ENCODE peak calls at places on chromosomes 6 and 20, in six cellular contexts. S, V, F, Y, U and D are unnamed samples.

GRCh38 chr6:19297880-19298279 is 539.3 kb upstream of the ID4 start:
- DNase-seq in V (no peak), F (no peak), S (peak), U (no peak), Y (no peak), D (peak)

GRCh38 chr20:53890434-53891305 is 179.7 kb downstream of the BCAS1 start:
- DNase-seq in S (no peak), F (no peak), Y (no peak), V (no peak), U (no peak), D (no peak)

GRCh38 chr20:10922941-10923340 is 249.1 kb upstream of the JAG1 start:
- DNase-seq in U (no peak), F (no peak), V (no peak), Y (no peak), S (no peak), D (peak)

GRCh38 chr6:82511546-82511945 is 147.9 kb downstream of the TPBG start:
- DNase-seq in S (no peak), F (no peak), U (no peak), V (no peak), Y (no peak), D (no peak)

GRCh38 chr20:55676097-55676496 is 329.2 kb downstream of the CBLN4 start:
- DNase-seq in F (no peak), S (no peak), V (no peak), U (no peak), Y (no peak), D (no peak)

GRCh38 chr6:15715851-15716250 is 53.0 kb upstream of the DTNBP1 start:
- DNase-seq in S (no peak), Y (no peak), U (no peak), V (no peak), F (no peak), D (no peak)

GRCh38 chr20:818001-818664 is 15.4 kb upstream of the FAM110A start:
- DNase-seq in U (no peak), V (no peak), F (peak), S (no peak), Y (no peak), D (no peak)

GRCh38 chr6:113586413-113586812 is 270.7 kb upstream of the MARCKS start:
- DNase-seq in S (no peak), Y (no peak), F (no peak), U (no peak), V (no peak), D (peak)

GRCh38 chr20:17902531-17903083 is 66.0 kb downstream of the SNX5 start:
- DNase-seq in F (no peak), S (no peak), V (no peak), Y (no peak), U (no peak), D (no peak)

GRCh38 chr6:84688187-84688878 is 76.1 kb downstream of the TBX18 start:
- DNase-seq in U (no peak), S (no peak), Y (no peak), F (no peak), V (no peak), D (peak)

GRCh38 chr6:107408714-107409113 is 50.6 kb downstream of the PDSS2 start:
- DNase-seq in V (no peak), Y (no peak), F (no peak), S (no peak), U (no peak), D (no peak)

GRCh38 chr6:84453499-84453898 is 226.1 kb upstream of the CEP162 start:
- DNase-seq in F (no peak), U (no peak), S (no peak), Y (no peak), V (no peak), D (no peak)

GRCh38 chr6:70073637-70074036 is 207.3 kb downstream of the COL19A1 start:
- DNase-seq in S (no peak), F (no peak), U (no peak), V (no peak), Y (no peak), D (no peak)

GRCh38 chr6:126041516-126042447 is 55.4 kb downstream of the TRMT11 start:
- DNase-seq in S (no peak), F (no peak), V (no peak), U (no peak), Y (no peak), D (no peak)

GRCh38 chr6:133097208-133097607 is 143.9 kb upstream of the EYA4 start:
- DNase-seq in Y (no peak), F (no peak), S (no peak), U (no peak), V (no peak), D (no peak)

GRCh38 chr6:57267586-57268293 is 45.6 kb upstream of the RAB23 start:
- DNase-seq in V (no peak), Y (no peak), F (peak), S (peak), U (no peak), D (peak)

GRCh38 chr6:11770546-11771466 is 7.8 kb downstream of the ADTRP start:
- DNase-seq in S (peak), V (peak), Y (peak), U (no peak), F (peak), D (peak)

GRCh38 chr20:48397689-48398005 is 430.2 kb downstream of the PREX1 start:
- DNase-seq in F (no peak), V (no peak), S (no peak), Y (no peak), U (no peak), D (no peak)

GRCh38 chr6:37835923-37836322 is 16.4 kb downstream of the ZFAND3 start:
- DNase-seq in U (no peak), V (no peak), Y (no peak), F (no peak), S (no peak), D (no peak)

GRCh38 chr6:63644668-63645326 is 9.2 kb downstream of the PHF3 start:
- DNase-seq in Y (no peak), U (no peak), S (no peak), F (no peak), V (no peak), D (no peak)

GRCh38 chr20:17395729-17396128 is 135.4 kb downstream of the BFSP1 start:
- DNase-seq in S (no peak), V (no peak), F (no peak), Y (no peak), U (no peak), D (no peak)

GRCh38 chr6:143490244-143490643 is 21.3 kb downstream of the FUCA2 start:
- DNase-seq in V (no peak), F (no peak), Y (no peak), S (no peak), U (no peak), D (no peak)
- H3K27ac ChIP-seq in V (no peak), F (no peak), Y (no peak), S (no peak), U (no peak), D (no peak)

GRCh38 chr6:41466437-41466990 is 79.7 kb upstream of the FOXP4 start:
- DNase-seq in S (no peak), F (no peak), Y (no peak), V (no peak), U (no peak), D (peak)
- H3K27ac ChIP-seq in S (no peak), F (no peak), Y (no peak), V (no peak), U (no peak), D (no peak)

DNA sequence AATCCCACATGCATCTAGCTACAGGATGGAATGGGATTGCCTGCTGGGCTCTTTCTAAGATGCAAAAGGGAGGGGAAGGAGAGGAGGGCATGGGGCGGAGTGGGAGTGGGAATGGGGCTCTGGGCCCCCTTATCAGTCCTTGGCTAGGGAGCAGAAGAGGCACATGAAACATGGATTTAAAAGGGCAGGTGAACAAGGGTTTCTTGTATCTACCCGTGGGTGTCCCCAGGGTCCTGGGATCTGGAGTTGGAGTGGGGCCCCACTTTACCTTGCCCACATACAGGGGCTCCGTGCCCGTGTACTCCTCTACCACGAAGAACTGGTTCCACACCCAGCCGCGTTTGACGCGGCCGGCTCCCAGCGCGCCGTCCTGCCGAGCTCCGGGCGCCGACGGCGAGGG is 57.5 kb downstream of the CDH22 start:
- DNase-seq in S (no peak), V (no peak), F (no peak), Y (no peak), U (no peak), D (no peak)
- H3K27ac ChIP-seq in S (no peak), V (no peak), F (no peak), Y (no peak), U (no peak), D (no peak)

DNA sequence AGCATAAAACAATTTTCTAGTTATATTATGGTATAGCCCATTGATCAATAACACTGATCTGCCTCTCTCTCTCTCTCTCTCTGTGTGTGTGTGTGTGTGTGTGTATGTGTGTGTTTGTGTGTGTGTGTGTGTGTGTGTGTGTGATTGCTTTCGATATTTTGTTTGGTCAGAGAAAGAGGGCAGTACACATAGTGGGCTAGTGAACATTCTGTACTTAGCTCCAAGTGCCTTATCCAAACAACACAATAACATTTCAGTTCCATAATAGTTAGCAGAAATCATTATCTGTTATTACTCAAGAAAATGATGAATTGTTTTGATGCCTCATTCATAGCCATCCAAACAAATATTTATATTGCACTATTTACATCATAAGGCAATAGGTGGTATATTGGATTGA is 979.1 kb upstream of the CITED2 start:
- DNase-seq in Y (no peak), S (no peak), V (no peak), F (no peak), U (no peak), D (no peak)
- H3K27ac ChIP-seq in Y (no peak), S (no peak), V (no peak), F (no peak), U (no peak), D (no peak)

GRCh38 chr20:63041776-63042175 is 35.0 kb upstream of the BHLHE23 start:
- DNase-seq in F (no peak), S (no peak), U (no peak), V (no peak), Y (no peak), D (no peak)
- H3K27ac ChIP-seq in F (no peak), S (no peak), U (no peak), V (no peak), Y (no peak), D (no peak)

GRCh38 chr20:61822396-61822795 is 243.3 kb downstream of the TAF4 start:
- DNase-seq in Y (no peak), S (no peak), V (peak), U (no peak), F (no peak), D (no peak)
- H3K27ac ChIP-seq in Y (no peak), S (no peak), V (no peak), U (no peak), F (no peak), D (no peak)

DNA sequence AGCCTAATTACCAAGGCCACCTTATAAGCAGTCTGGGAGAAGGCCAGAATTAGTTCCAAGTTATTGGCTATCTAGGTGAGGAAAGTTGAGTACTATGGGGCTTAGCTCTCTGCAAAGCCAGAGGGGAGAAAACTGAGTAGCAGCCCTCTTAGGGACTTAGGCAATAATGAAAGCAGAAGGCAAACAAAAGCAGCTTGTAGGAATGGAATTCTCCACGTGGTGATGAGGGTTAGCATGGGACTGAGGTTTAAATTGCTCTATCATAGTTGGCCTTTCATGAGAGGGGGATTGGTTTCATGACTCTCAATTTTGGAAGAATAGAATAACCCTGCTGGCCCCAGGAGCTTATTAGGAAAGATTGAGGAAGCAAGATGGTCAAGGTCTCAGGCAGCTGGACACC is 7.0 kb upstream of the UBE2J1 start:
- DNase-seq in Y (no peak), U (no peak), V (no peak), S (peak), F (no peak), D (no peak)
- H3K27ac ChIP-seq in Y (no peak), U (no peak), V (no peak), S (no peak), F (no peak), D (no peak)

GRCh38 chr6:25991785-25992412 is 29.3 kb downstream of the TRIM38 start:
- DNase-seq in S (peak), F (peak), U (peak), V (peak), Y (peak), D (peak)

GRCh38 chr6:25993038-25993684 is 30.6 kb downstream of the TRIM38 start:
- DNase-seq in F (no peak), U (no peak), V (no peak), Y (no peak), S (no peak), D (no peak)

GRCh38 chr6:25995507-25995906 is 32.9 kb downstream of the TRIM38 start:
- DNase-seq in V (no peak), Y (no peak), S (no peak), F (no peak), U (no peak), D (no peak)

GRCh38 chr6:25990172-25990873 is 27.7 kb downstream of the TRIM38 start:
- DNase-seq in U (no peak), S (no peak), V (no peak), Y (no peak), F (no peak), D (no peak)

GRCh38 chr6:25992413-25993037 is 29.9 kb downstream of the TRIM38 start:
- DNase-seq in V (peak), U (peak), F (peak), Y (peak), S (peak), D (peak)
- H3K27ac ChIP-seq in V (peak), U (peak), F (peak), Y (peak), S (peak), D (peak)

DNA sequence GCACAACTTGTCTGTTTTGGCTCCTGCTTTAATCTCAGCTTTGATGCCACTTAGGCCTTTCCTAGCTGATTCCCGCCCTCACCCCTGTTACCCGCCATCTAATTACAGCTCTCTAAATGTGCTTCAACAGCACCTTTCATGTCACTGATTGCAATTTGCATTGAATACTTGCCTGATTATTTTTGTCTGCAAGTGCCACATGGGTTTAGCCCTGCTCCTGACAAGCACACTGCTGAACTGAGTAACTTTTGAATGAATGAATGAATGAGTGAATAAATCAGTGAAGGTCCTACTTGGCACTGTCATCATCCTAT is 591 bp upstream of the DCBLD1 start:
- DNase-seq in F (no peak), S (peak), Y (no peak), V (no peak), U (no peak), D (no peak)
- H3K27ac ChIP-seq in F (no peak), S (no peak), Y (peak), V (peak), U (no peak), D (no peak)